ENCODE peak calls at places on chromosomes 5 and 9, in six cellular contexts. One of them, this sample, is unnamed.

GRCh38 chr5:54774281-54775171 is 210.9 kb downstream of the ESM1 start:
- DNase-seq in astrocyte: no peak
- DNase-seq in HCT116: no peak
- DNase-seq in SK-N-SH: no peak
- DNase-seq in choroid plexus epithelial cell: no peak
- DNase-seq in stomach: peak
- DNase-seq in this sample: peak

GRCh38 chr5:158814521-158814920 is 285.2 kb downstream of the EBF1 start:
- DNase-seq in HCT116: no peak
- DNase-seq in SK-N-SH: no peak
- DNase-seq in astrocyte: no peak
- DNase-seq in stomach: no peak
- DNase-seq in choroid plexus epithelial cell: no peak
- DNase-seq in this sample: no peak

GRCh38 chr5:176693477-176693851 is 46.2 kb downstream of the TSPAN17 start:
- DNase-seq in SK-N-SH: no peak
- DNase-seq in choroid plexus epithelial cell: no peak
- DNase-seq in HCT116: no peak
- DNase-seq in stomach: peak
- DNase-seq in astrocyte: no peak
- DNase-seq in this sample: no peak

GRCh38 chr5:59622848-59623247 is 270.7 kb downstream of the PDE4D start:
- DNase-seq in stomach: no peak
- DNase-seq in HCT116: no peak
- DNase-seq in SK-N-SH: no peak
- DNase-seq in choroid plexus epithelial cell: no peak
- DNase-seq in astrocyte: no peak
- DNase-seq in this sample: no peak

GRCh38 chr5:137446611-137447010 is 52.5 kb downstream of the SPOCK1 start:
- DNase-seq in stomach: no peak
- DNase-seq in SK-N-SH: no peak
- DNase-seq in astrocyte: no peak
- DNase-seq in choroid plexus epithelial cell: no peak
- DNase-seq in HCT116: no peak
- DNase-seq in this sample: peak

GRCh38 chr5:132840896-132841818 is 10.7 kb upstream of the SHROOM1 start:
- DNase-seq in stomach: no peak
- DNase-seq in HCT116: no peak
- DNase-seq in astrocyte: no peak
- DNase-seq in choroid plexus epithelial cell: peak
- DNase-seq in SK-N-SH: no peak
- DNase-seq in this sample: peak

GRCh38 chr9:6305954-6306563 is 22.1 kb upstream of the TPD52L3 start:
- DNase-seq in astrocyte: peak
- DNase-seq in stomach: no peak
- DNase-seq in SK-N-SH: peak
- DNase-seq in choroid plexus epithelial cell: peak
- DNase-seq in HCT116: peak
- DNase-seq in this sample: peak

GRCh38 chr9:71819115-71819739 is 50.9 kb upstream of the CEMIP2 start:
- DNase-seq in stomach: peak
- DNase-seq in astrocyte: no peak
- DNase-seq in SK-N-SH: peak
- DNase-seq in HCT116: peak
- DNase-seq in choroid plexus epithelial cell: peak
- DNase-seq in this sample: peak

GRCh38 chr5:78523314-78524193 is 125.0 kb downstream of the LHFPL2 start:
- DNase-seq in HCT116: no peak
- DNase-seq in astrocyte: no peak
- DNase-seq in SK-N-SH: no peak
- DNase-seq in stomach: no peak
- DNase-seq in choroid plexus epithelial cell: peak
- DNase-seq in this sample: peak

GRCh38 chr9:17462869-17463464 is 115.9 kb upstream of the SH3GL2 start:
- DNase-seq in HCT116: no peak
- DNase-seq in astrocyte: peak
- DNase-seq in stomach: peak
- DNase-seq in choroid plexus epithelial cell: peak
- DNase-seq in SK-N-SH: peak
- DNase-seq in this sample: peak

GRCh38 chr5:60597570-60597969 is 102.4 kb downstream of the DEPDC1B start:
- DNase-seq in HCT116: no peak
- DNase-seq in astrocyte: no peak
- DNase-seq in stomach: no peak
- DNase-seq in SK-N-SH: no peak
- DNase-seq in choroid plexus epithelial cell: no peak
- DNase-seq in this sample: no peak

GRCh38 chr9:129174724-129175514 is 3.1 kb downstream of the IER5L start:
- DNase-seq in choroid plexus epithelial cell: peak
- DNase-seq in stomach: peak
- DNase-seq in HCT116: peak
- DNase-seq in astrocyte: peak
- DNase-seq in SK-N-SH: peak
- DNase-seq in this sample: peak

GRCh38 chr9:108543251-108543768 is 312.5 kb downstream of the ACTL7B start:
- DNase-seq in SK-N-SH: no peak
- DNase-seq in stomach: no peak
- DNase-seq in choroid plexus epithelial cell: no peak
- DNase-seq in HCT116: no peak
- DNase-seq in astrocyte: peak
- DNase-seq in this sample: peak

GRCh38 chr5:116666901-116667300 is 92.3 kb upstream of the SEMA6A start:
- DNase-seq in HCT116: no peak
- DNase-seq in astrocyte: no peak
- DNase-seq in SK-N-SH: no peak
- DNase-seq in stomach: no peak
- DNase-seq in choroid plexus epithelial cell: no peak
- DNase-seq in this sample: no peak

DNA sequence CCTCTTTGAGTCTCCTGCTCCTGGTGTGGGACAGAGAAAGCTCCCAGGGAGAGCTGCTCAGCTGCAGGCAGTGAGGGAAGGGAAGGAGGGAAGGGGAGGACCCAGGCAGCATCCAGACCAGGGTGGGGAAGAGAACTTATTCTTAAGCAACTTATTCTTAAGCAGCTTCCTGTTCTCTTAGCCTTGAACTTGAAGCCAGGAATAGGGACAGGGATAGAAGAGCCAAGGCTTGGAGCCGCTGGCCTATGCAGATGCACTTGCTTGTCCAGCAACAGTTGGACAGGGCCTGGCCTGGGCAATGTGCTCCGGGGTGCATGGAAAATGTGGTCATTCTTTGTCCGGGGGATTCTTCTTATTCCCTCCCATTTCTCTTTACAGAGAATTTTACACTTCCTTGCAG is 31.4 kb upstream of the SPTLC1 start:
- DNase-seq in HCT116: no peak
- DNase-seq in astrocyte: peak
- DNase-seq in choroid plexus epithelial cell: peak
- DNase-seq in SK-N-SH: no peak
- DNase-seq in stomach: no peak
- DNase-seq in this sample: peak
- H3K4me3 ChIP-seq in HCT116: peak
- H3K4me3 ChIP-seq in astrocyte: no peak
- H3K4me3 ChIP-seq in choroid plexus epithelial cell: no peak
- H3K4me3 ChIP-seq in SK-N-SH: no peak
- H3K4me3 ChIP-seq in stomach: no peak
- H3K4me3 ChIP-seq in this sample: no peak

DNA sequence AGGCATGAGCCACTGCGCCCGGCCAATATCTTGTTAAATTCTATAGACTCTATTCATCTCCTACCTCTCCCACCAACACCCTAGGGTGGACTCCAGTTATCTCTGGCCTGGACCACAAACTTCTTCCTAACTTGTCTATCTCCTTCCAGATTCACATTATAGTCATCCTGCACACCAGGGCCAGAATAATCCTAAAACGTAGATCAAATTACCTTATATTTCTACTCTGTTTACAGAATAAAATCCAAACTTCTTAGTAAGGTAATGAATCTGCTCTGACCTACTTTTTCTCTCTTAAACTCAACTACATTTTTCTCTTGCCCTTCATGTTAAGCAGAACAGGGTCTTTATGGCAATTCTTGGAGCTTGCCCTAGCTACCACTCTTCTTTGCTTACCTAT is 6.9 kb downstream of the ELL2 start:
- DNase-seq in choroid plexus epithelial cell: no peak
- DNase-seq in SK-N-SH: no peak
- DNase-seq in HCT116: no peak
- DNase-seq in stomach: no peak
- DNase-seq in astrocyte: no peak
- DNase-seq in this sample: no peak
- H3K4me3 ChIP-seq in choroid plexus epithelial cell: no peak
- H3K4me3 ChIP-seq in SK-N-SH: no peak
- H3K4me3 ChIP-seq in HCT116: no peak
- H3K4me3 ChIP-seq in stomach: no peak
- H3K4me3 ChIP-seq in astrocyte: no peak
- H3K4me3 ChIP-seq in this sample: no peak

GRCh38 chr5:149646564-149646963 is 65.3 kb downstream of the ARHGEF37 start:
- DNase-seq in HCT116: no peak
- DNase-seq in choroid plexus epithelial cell: peak
- DNase-seq in astrocyte: peak
- DNase-seq in SK-N-SH: peak
- DNase-seq in stomach: no peak
- DNase-seq in this sample: no peak
- H3K4me3 ChIP-seq in HCT116: no peak
- H3K4me3 ChIP-seq in choroid plexus epithelial cell: no peak
- H3K4me3 ChIP-seq in astrocyte: no peak
- H3K4me3 ChIP-seq in SK-N-SH: no peak
- H3K4me3 ChIP-seq in stomach: no peak
- H3K4me3 ChIP-seq in this sample: no peak

DNA sequence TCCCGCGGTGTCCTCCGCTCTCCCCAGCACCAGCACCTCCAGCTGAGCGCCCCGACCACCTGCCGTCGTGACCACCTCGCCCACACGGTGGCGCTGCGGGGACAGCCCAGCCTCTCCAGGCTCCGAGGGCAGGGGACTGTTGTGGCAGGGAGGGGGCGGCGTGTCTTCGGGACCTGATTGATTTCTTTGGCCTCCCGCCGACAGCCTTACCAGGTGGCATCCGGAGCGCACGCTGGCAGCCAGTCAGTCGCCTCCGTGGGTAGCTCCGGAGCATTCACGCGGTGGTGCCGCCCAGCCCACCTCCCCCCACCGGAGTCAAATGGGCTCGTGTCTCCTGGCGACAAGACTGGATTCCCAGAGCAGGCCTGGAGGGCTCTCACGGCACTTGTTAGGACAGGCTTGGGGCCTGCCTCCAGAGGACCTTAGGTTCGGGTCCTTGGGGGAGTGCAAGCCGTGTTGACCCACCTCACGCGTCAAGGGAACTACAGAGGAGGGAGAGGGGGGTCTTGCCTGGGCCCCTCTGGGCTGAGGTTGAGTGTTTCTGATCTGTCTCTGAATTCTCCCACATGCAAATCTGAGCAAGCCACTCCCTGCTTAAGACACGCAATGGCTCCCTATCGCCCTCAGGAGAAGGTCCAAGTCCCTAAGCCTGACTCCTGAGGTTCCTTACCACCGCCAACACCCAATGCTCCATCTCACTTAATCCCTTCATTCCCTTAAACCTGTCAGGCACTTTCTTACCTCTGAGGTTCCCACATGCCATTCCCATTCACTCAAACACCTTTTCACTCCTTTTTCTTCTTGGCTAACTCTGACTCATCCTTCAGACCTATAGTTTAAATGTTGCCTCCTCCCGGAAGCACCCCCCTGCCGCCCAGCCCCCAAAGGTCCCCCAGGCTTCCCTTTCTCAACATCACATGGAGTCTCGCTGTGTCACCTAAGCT is 51.2 kb upstream of the GGTA1 start:
- DNase-seq in SK-N-SH: peak
- DNase-seq in choroid plexus epithelial cell: peak
- DNase-seq in stomach: peak
- DNase-seq in astrocyte: no peak
- DNase-seq in HCT116: peak
- DNase-seq in this sample: peak
- H3K4me3 ChIP-seq in SK-N-SH: peak
- H3K4me3 ChIP-seq in choroid plexus epithelial cell: peak
- H3K4me3 ChIP-seq in stomach: peak
- H3K4me3 ChIP-seq in astrocyte: no peak
- H3K4me3 ChIP-seq in HCT116: peak
- H3K4me3 ChIP-seq in this sample: peak

GRCh38 chr5:65479527-65479926 is 2.2 kb downstream of the ADAMTS6 start:
- DNase-seq in astrocyte: no peak
- DNase-seq in SK-N-SH: no peak
- DNase-seq in choroid plexus epithelial cell: peak
- DNase-seq in HCT116: no peak
- DNase-seq in stomach: no peak
- DNase-seq in this sample: peak
- H3K4me3 ChIP-seq in astrocyte: peak
- H3K4me3 ChIP-seq in SK-N-SH: peak
- H3K4me3 ChIP-seq in choroid plexus epithelial cell: peak
- H3K4me3 ChIP-seq in HCT116: no peak
- H3K4me3 ChIP-seq in stomach: peak
- H3K4me3 ChIP-seq in this sample: peak

DNA sequence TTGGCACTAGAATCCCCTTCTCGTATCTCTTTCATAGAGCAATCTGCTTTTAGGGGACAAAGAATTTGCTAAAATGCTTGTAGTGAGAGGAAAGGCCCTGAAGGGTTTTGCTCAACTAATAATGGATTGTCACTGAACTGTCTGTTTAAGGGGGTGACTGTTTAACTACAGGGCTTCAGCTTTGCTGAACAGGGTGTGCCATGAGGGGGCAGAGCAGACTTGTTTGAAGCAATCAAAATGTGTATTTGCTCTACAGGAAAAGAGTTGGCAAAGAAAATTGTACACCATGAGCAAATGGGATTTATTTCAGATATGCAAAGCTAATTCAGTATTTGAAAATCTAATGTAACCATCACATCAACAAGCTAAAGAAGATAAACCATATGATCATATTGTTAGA is 154.3 kb downstream of the GABRG2 start:
- DNase-seq in stomach: no peak
- DNase-seq in HCT116: no peak
- DNase-seq in SK-N-SH: no peak
- DNase-seq in astrocyte: no peak
- DNase-seq in choroid plexus epithelial cell: no peak
- DNase-seq in this sample: no peak
- H3K4me3 ChIP-seq in stomach: no peak
- H3K4me3 ChIP-seq in HCT116: no peak
- H3K4me3 ChIP-seq in SK-N-SH: no peak
- H3K4me3 ChIP-seq in astrocyte: no peak
- H3K4me3 ChIP-seq in choroid plexus epithelial cell: no peak
- H3K4me3 ChIP-seq in this sample: no peak

GRCh38 chr5:6652025-6652424 is 18.8 kb downstream of the SRD5A1 start:
- DNase-seq in HCT116: no peak
- DNase-seq in stomach: no peak
- DNase-seq in choroid plexus epithelial cell: no peak
- DNase-seq in SK-N-SH: no peak
- DNase-seq in astrocyte: no peak
- DNase-seq in this sample: no peak
- H3K4me3 ChIP-seq in HCT116: no peak
- H3K4me3 ChIP-seq in stomach: no peak
- H3K4me3 ChIP-seq in choroid plexus epithelial cell: no peak
- H3K4me3 ChIP-seq in SK-N-SH: no peak
- H3K4me3 ChIP-seq in astrocyte: no peak
- H3K4me3 ChIP-seq in this sample: no peak